ENCODE peak calls at places on chromosome 21, in four cellular contexts. U is stomach, D is thyroid gland, W is breast epithelium. A is an unnamed sample.
A peak's percentile ranks its signal among the peaks of the same experiment; 100 is the strongest.

GRCh38 chr21:39633043-39633442 is 20.3 kb downstream of the B3GALT5 start:
- DNase-seq in W (no peak), D (no peak), U (no peak), A (no peak)

GRCh38 chr21:33362044-33362555 is 37.3 kb downstream of the IFNAR1 start:
- DNase-seq in U (peak; percentile 50), D (peak; percentile 5), W (no peak), A (no peak)

GRCh38 chr21:32520885-32521735 is 64.2 kb downstream of the TCP10L start:
- DNase-seq in U (peak; percentile 54), D (peak; percentile 68), W (peak; percentile 90), A (no peak)

GRCh38 chr21:41742073-41742875 is 24.6 kb downstream of the RIPK4 start:
- DNase-seq in D (no peak), U (no peak), W (no peak), A (no peak)

GRCh38 chr21:17660449-17660848 is 47.7 kb upstream of the BTG3 start:
- DNase-seq in W (no peak), U (no peak), D (no peak), A (no peak)

GRCh38 chr21:21003701-21004100 is 5.5 kb downstream of the NCAM2 start:
- DNase-seq in D (no peak), W (no peak), U (no peak), A (no peak)

GRCh38 chr21:26717146-26717739 is 128.0 kb downstream of the ADAMTS1 start:
- DNase-seq in U (no peak), D (no peak), W (no peak), A (no peak)

GRCh38 chr21:16571594-16571993 is 841.8 kb downstream of the USP25 start:
- DNase-seq in W (no peak), U (no peak), D (no peak), A (no peak)

GRCh38 chr21:16770279-16770678 is 742.6 kb upstream of the CXADR start:
- DNase-seq in U (no peak), W (no peak), D (no peak), A (no peak)

GRCh38 chr21:29585462-29585861 is 286.7 kb downstream of the BACH1 start:
- DNase-seq in U (no peak), D (no peak), W (no peak), A (no peak)

GRCh38 chr21:33976980-33977720 is 61.5 kb upstream of the ATP5PO start:
- DNase-seq in D (no peak), U (no peak), W (no peak), A (no peak)

GRCh38 chr21:25733859-25734653 is 648 bp downstream of the ATP5PF start:
- DNase-seq in U (no peak), D (peak; percentile 13), W (no peak), A (no peak)

GRCh38 chr21:30194701-30195299 is 21.1 kb downstream of the CLDN8 start:
- DNase-seq in D (no peak), W (no peak), U (no peak), A (no peak)

GRCh38 chr21:16932314-16932713 is 580.5 kb upstream of the CXADR start:
- DNase-seq in U (no peak), D (no peak), W (no peak), A (no peak)

GRCh38 chr21:39552856-39553255 is 59.9 kb upstream of the B3GALT5 start:
- DNase-seq in U (no peak), W (no peak), D (no peak), A (no peak)

GRCh38 chr21:41360072-41360821 is 1.6 kb upstream of the MX2 start:
- DNase-seq in D (peak; percentile 50), U (peak; percentile 79), W (peak; percentile 64), A (no peak)

GRCh38 chr21:42237577-42237976 is 18.6 kb downstream of the ABCG1 start:
- DNase-seq in W (no peak), U (no peak), D (no peak), A (no peak)

GRCh38 chr21:24308183-24308582 is 1299.1 kb downstream of the MRPL39 start:
- DNase-seq in U (no peak), W (no peak), D (no peak), A (no peak)

GRCh38 chr21:40846566-40847411 is at the start of gene DSCAM:
- DNase-seq in D (no peak), U (no peak), W (no peak), A (no peak)

GRCh38 chr21:27507695-27508094 is 540.8 kb upstream of the ADAMTS5 start:
- DNase-seq in W (no peak), D (no peak), U (no peak), A (no peak)

GRCh38 chr21:41610042-41610839 is 102.3 kb upstream of the TMPRSS2 start:
- DNase-seq in D (peak; percentile 77), W (no peak), U (peak; percentile 78), A (peak; percentile 52)

GRCh38 chr21:42164064-42164789 is 54.7 kb upstream of the ABCG1 start:
- DNase-seq in U (peak; percentile 83), D (peak; percentile 46), W (no peak), A (no peak)

GRCh38 chr21:21137986-21138385 is 139.8 kb downstream of the NCAM2 start:
- DNase-seq in W (no peak), D (no peak), U (no peak), A (no peak)

GRCh38 chr21:39134288-39134810 is 48.9 kb downstream of the PSMG1 start:
- DNase-seq in W (no peak), D (no peak), U (no peak), A (no peak)

GRCh38 chr21:41766883-41767605 is at the start of gene RIPK4:
- DNase-seq in W (peak; percentile 88), D (peak; percentile 89), U (peak; percentile 92), A (peak; percentile 91)

GRCh38 chr21:41584603-41585176 is 76.7 kb upstream of the TMPRSS2 start:
- DNase-seq in D (no peak), W (no peak), U (peak; percentile 1), A (no peak)

GRCh38 chr21:33645730-33646129 is 3.4 kb downstream of the ITSN1 start:
- DNase-seq in W (no peak), U (no peak), D (no peak), A (no peak)

GRCh38 chr21:32360401-32360981 is 32.3 kb downstream of the URB1 start:
- DNase-seq in D (no peak), U (no peak), W (no peak), A (no peak)

GRCh38 chr21:26224351-26224750 is 53.8 kb upstream of the APP start:
- DNase-seq in U (no peak), W (no peak), D (no peak), A (no peak)

GRCh38 chr21:25426580-25426979 is 180.7 kb downstream of the MRPL39 start:
- DNase-seq in W (no peak), U (no peak), D (no peak), A (no peak)

GRCh38 chr21:45020629-45021427 is 53.6 kb upstream of the ADARB1 start:
- DNase-seq in U (no peak), W (no peak), D (no peak), A (no peak)

GRCh38 chr21:45017376-45017960 is 56.9 kb upstream of the ADARB1 start:
- DNase-seq in W (no peak), D (no peak), U (no peak), A (no peak)

GRCh38 chr21:45019887-45020537 is 54.4 kb upstream of the ADARB1 start:
- DNase-seq in D (no peak), U (no peak), W (no peak), A (no peak)

GRCh38 chr21:45018131-45019075 is 56.0 kb upstream of the ADARB1 start:
- DNase-seq in D (no peak), U (no peak), W (no peak), A (no peak)

DNA sequence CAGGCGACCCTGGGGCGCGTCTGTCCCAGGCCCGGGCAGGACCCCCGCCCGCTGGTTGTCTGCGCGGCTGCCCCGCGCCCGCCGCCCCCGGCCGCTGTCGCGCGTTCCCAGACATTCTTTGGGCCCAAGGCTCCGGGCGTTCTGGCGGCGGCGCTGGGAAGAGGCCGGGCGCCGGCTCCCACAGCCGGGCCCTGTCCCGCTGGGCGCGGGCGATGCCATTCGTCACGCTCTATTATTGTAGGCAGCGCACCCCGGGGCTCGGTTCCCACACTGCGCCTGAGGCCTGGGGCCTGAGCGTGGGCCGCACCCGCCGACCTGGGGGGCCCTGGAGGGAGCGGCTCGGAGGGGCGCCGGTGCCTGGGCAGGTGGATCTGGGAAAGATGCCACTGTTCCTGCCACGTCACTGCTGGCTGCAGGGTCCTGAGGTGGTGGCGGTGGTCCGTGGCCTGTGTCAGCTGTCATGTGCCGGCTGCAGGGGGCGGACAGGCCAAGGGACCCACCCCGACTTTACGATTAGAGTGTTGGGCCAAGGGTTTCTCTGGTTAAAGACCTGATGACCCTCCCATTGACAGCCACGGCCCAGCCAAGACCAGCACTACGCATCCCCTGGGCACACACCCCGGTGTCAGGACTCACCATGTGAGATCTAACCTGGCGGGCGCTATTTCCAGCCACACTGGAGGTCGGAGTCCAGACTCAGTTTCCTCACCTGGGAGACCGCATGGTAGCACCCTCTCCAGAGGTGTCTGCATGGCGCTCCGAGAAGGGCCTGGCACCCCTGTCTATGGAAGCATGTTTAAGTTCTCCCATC is 55.1 kb upstream of the ADARB1 start:
- DNase-seq in W (no peak), D (peak; percentile 29), U (no peak), A (peak; percentile 60)
- H3K4me3 ChIP-seq in W (peak overlapping the region; percentile 38), D (no peak overlapping the region), U (peak overlapping the region; percentile 49), A (no peak overlapping the region)

DNA sequence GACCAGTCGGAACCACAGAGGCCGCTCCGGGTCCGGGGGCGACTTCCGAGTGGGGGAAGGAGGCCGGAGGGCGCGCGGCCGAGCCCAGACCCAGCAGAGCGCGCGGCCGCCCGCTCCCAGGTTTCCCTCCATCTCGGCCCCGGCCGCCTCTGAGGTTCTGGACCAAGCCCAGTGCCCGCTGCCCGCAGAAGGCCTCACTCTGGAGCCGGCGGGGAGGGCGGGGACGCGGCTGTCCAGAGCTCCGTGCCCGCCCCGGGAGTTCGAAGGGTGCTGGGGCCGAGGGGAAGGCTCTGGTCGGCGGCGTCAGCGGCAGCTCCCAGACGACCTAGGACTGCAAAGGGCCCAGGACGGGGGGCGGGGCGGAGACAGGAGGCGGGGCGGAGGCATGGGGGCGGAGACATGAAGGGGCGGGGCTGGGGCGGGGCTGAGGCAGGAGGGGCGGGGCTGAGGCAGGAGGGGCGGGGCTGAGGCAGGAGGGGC is 48.0 kb upstream of the SLC19A1 start:
- DNase-seq in D (no peak), W (no peak), U (peak; percentile 62), A (no peak)
- H3K4me3 ChIP-seq in D (no peak overlapping the region), W (peak overlapping the region; percentile 37), U (peak overlapping the region; percentile 47), A (peak overlapping the region; percentile 43)

DNA sequence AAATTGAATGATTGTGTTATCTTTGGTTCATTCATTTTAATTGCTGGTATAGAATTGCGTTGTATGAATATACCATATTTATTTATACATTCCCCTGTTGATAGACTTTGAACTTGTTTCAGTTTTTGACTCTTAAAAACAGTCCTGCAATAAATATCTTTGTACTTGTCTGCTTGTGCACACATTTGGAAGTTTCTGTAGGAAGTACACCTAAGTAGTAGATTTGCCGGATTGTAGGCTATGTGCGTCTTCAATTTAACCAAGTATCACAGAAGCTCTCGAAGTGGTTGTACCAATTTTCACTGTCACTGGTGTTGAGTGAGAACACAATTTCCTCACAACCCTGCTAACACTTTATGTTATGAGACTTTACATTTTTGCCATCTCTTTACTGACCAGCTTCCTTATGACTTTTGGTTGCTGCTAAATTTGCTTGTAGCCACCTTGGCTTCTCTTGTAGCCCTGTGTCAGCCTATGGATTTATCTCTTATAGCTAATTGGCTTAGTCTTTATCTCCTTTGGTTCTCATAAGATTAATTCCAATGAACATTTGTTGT is 2.2 kb downstream of the TTC3 start:
- DNase-seq in W (no peak), U (no peak), D (no peak), A (no peak)
- H3K4me3 ChIP-seq in W (no peak overlapping the region), U (no peak overlapping the region), D (no peak overlapping the region), A (no peak overlapping the region)

DNA sequence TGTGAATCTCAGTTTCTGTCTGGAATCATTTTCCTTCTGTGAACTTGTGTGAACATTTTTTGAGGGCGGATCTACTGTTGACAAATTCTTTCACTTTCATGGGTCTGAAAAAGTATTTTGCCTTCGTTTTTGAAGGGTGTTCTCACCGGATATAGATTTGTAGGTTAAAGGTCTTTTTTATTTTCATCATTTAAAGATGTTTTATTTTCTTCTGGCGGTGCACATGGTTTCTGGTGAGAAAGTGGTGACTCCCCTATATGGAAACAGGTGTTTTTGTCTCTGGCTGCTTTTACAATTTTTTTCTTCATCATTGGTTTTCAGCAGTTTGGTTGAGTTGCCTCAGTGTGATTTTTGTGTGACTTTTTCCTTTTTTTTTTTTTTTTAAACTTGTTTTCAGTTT is 94.9 kb downstream of the DYRK1A start:
- DNase-seq in D (no peak), U (no peak), W (no peak), A (no peak)
- H3K4me3 ChIP-seq in D (no peak overlapping the region), U (no peak overlapping the region), W (no peak overlapping the region), A (no peak overlapping the region)